ENCODE peak calls at places on chromosomes 12 and 14, in nine cellular contexts. J is RWPE1; D is amniotic epithelial cell; N is DND-41; U is endodermal cell; S is CD4-positive, alpha-beta memory T cell; R is AG09319; Q is EH; Z is fibroblast of pulmonary artery. H is an unnamed sample.

GRCh38 chr14:32559048-32559447 is 229.9 kb downstream of the AKAP6 start:
- DNase-seq in U (no peak), S (no peak), D (no peak), Q (peak; percentile 68), N (no peak), Z (no peak), R (no peak), J (peak; percentile 10), H (no peak)

GRCh38 chr12:62732861-62733427 is 202.0 kb downstream of the PPM1H start:
- DNase-seq in Z (peak; percentile 75), D (peak; percentile 77), Q (peak; percentile 82), U (no peak), S (no peak), R (peak; percentile 37), N (no peak), J (peak; percentile 68), H (peak; percentile 32)

GRCh38 chr14:94548999-94549985 is 11.9 kb upstream of the SERPINA4 start:
- DNase-seq in J (peak; percentile 58), U (peak; percentile 95), N (peak; percentile 68), R (no peak), Q (peak; percentile 52), D (peak; percentile 27), S (no peak), Z (peak; percentile 70), H (peak; percentile 29)

GRCh38 chr12:13099066-13099909 is 4.2 kb downstream of the GSG1 start:
- DNase-seq in U (no peak), Q (peak; percentile 53), N (no peak), Z (no peak), R (no peak), J (no peak), S (no peak), D (no peak), H (no peak)

GRCh38 chr14:105064721-105065143 is 498 bp downstream of the GPR132 start:
- DNase-seq in S (peak; percentile 61), N (no peak), J (no peak), D (no peak), Q (peak; percentile 49), R (no peak), Z (peak; percentile 16), U (peak; percentile 71), H (no peak)

GRCh38 chr14:71056168-71056567 is 148.9 kb downstream of the PCNX1 start:
- DNase-seq in R (no peak), S (no peak), N (no peak), J (no peak), Z (no peak), D (no peak), Q (peak; percentile 52), U (no peak), H (no peak)

GRCh38 chr14:77623201-77623600 is 6.8 kb upstream of the SPTLC2 start:
- DNase-seq in S (no peak), J (no peak), Z (no peak), N (no peak), R (no peak), Q (no peak), D (no peak), U (no peak), H (peak; percentile 21)

GRCh38 chr12:111351026-111351425 is 17.9 kb downstream of the PHETA1 start:
- DNase-seq in J (no peak), Q (no peak), D (no peak), U (no peak), S (no peak), Z (no peak), R (no peak), N (no peak), H (no peak)

GRCh38 chr12:26187429-26187828 is 7.9 kb upstream of the SSPN start:
- DNase-seq in Q (no peak), D (no peak), N (no peak), U (no peak), R (no peak), S (no peak), Z (no peak), J (no peak), H (no peak)

GRCh38 chr12:104877107-104877705 is 80.9 kb downstream of the SLC41A2 start:
- DNase-seq in S (no peak), U (no peak), R (peak; percentile 30), Q (peak; percentile 63), Z (peak; percentile 74), J (peak; percentile 43), N (peak; percentile 60), D (peak; percentile 47), H (peak; percentile 36)

GRCh38 chr14:98138666-98139065 is 1133.3 kb downstream of the BCL11B start:
- DNase-seq in S (peak; percentile 69), N (peak; percentile 81), J (no peak), R (no peak), Z (peak; percentile 20), Q (no peak), U (peak; percentile 83), D (no peak), H (no peak)

GRCh38 chr12:7588703-7589329 is 76.9 kb downstream of the APOBEC1 start:
- DNase-seq in D (peak; percentile 32), U (peak; percentile 76), J (peak; percentile 30), N (peak; percentile 28), R (peak; percentile 24), Z (peak; percentile 35), Q (peak; percentile 64), S (peak; percentile 46), H (peak; percentile 85)

GRCh38 chr12:124438415-124439056 is 128.9 kb downstream of the NCOR2 start:
- DNase-seq in D (no peak), S (no peak), U (peak; percentile 71), N (no peak), Z (no peak), Q (no peak), J (no peak), R (no peak), H (no peak)

H was measured in adrenal gland.